ENCODE peak calls at places on chromosome 11, in four cellular contexts. F is HEK293T; R is activated T-cell treated with anti-CD3 and anti-CD28 coated beads for 1 hour; Z is stimulated activated CD4-positive, alpha-beta T cell treated with anti-CD3 and anti-CD28 coated beads, Interleukin-1b, Interleukin-23, amount 100 ng/mL, for 1 hour. U is an unnamed sample.
A peak's percentile ranks its signal among the peaks of the same experiment; 100 is the strongest.

GRCh38 chr11:38315151-38315550 is 1717.1 kb upstream of the RAG2 start:
- DNase-seq in R (no peak), Z (no peak), F (no peak), U (no peak)

GRCh38 chr11:132490976-132491375 is 1041.3 kb downstream of the OPCML start:
- DNase-seq in R (no peak), F (no peak), Z (no peak), U (no peak)

GRCh38 chr11:124276081-124276480 is 19.9 kb downstream of the OR8G5 start:
- DNase-seq in R (no peak), F (no peak), Z (no peak), U (no peak)

GRCh38 chr11:62680825-62681240 is 2.0 kb upstream of the UBXN1 start:
- DNase-seq in R (peak; percentile 14), F (peak; percentile 72), Z (peak; percentile 7), U (peak; percentile 21)

GRCh38 chr11:21007297-21007696 is 337.9 kb downstream of the NELL1 start:
- DNase-seq in R (no peak), F (no peak), Z (no peak), U (no peak)

GRCh38 chr11:117020287-117020686 is 77.9 kb downstream of the SIK3 start:
- DNase-seq in R (no peak), Z (no peak), F (no peak), U (no peak)

GRCh38 chr11:118628432-118628831 is 21.0 kb downstream of the PHLDB1 start:
- DNase-seq in Z (no peak), R (no peak), F (no peak), U (no peak)

GRCh38 chr11:107157146-107157808 is 139.0 kb upstream of the GUCY1A2 start:
- DNase-seq in Z (no peak), F (no peak), R (no peak), U (no peak)

GRCh38 chr11:36364551-36364950 is 68.5 kb downstream of the PRR5L start:
- DNase-seq in R (no peak), Z (no peak), F (no peak), U (no peak)

GRCh38 chr11:2771758-2772466 is 72.1 kb upstream of the KCNQ1OT1 start:
- DNase-seq in R (no peak), Z (no peak), F (no peak), U (no peak)

GRCh38 chr11:43685483-43685882 is 4.9 kb downstream of the HSD17B12 start:
- DNase-seq in Z (no peak), F (no peak), R (no peak), U (no peak)

GRCh38 chr11:105861225-105861624 is 160.8 kb downstream of the MSANTD4 start:
- DNase-seq in Z (no peak), R (no peak), F (no peak), U (no peak)

GRCh38 chr11:76808996-76809395 is 25.8 kb downstream of the TSKU start:
- DNase-seq in Z (no peak), F (no peak), R (no peak), U (no peak)

GRCh38 chr11:76598426-76598839 is 72.1 kb downstream of the LRRC32 start:
- DNase-seq in Z (no peak), F (peak; percentile 50), R (no peak), U (no peak)

GRCh38 chr11:132111781-132112380 is 741.5 kb downstream of the NTM start:
- DNase-seq in F (no peak), Z (no peak), R (no peak), U (no peak)

GRCh38 chr11:47861762-47862161 is 13.6 kb upstream of the NUP160 start:
- DNase-seq in R (no peak), F (no peak), Z (no peak), U (no peak)

GRCh38 chr11:75896843-75897419 is 81.9 kb downstream of the UVRAG start:
- DNase-seq in F (peak; percentile 28), R (no peak), Z (no peak), U (no peak)

GRCh38 chr11:199004-199581 is 6.2 kb downstream of the SCGB1C1 start:
- DNase-seq in F (no peak), Z (no peak), R (no peak), U (no peak)

GRCh38 chr11:96101146-96101545 is 177.2 kb upstream of the MTMR2 start:
- DNase-seq in R (no peak), Z (no peak), F (no peak), U (no peak)

U was measured in GOT3.